ENCODE peak calls at places on chromosomes 6 and 20, in seven cellular contexts. One of them, this sample, is unnamed.
A peak's percentile ranks its signal among the peaks of the same experiment; 100 is the strongest.

GRCh38 chr20:4919047-4919704 is 82.1 kb downstream of the SLC23A2 start:
- DNase-seq in A549: no peak
- DNase-seq in Peyer's patch: no peak
- DNase-seq in spleen: no peak
- DNase-seq in uterus: no peak
- DNase-seq in adrenal gland: peak; percentile 65
- DNase-seq in heart left ventricle: no peak
- DNase-seq in this sample: no peak

GRCh38 chr6:17962436-17963031 is 24.9 kb downstream of the KIF13A start:
- DNase-seq in A549: peak; percentile 16
- DNase-seq in Peyer's patch: no peak
- DNase-seq in spleen: no peak
- DNase-seq in uterus: peak; percentile 81
- DNase-seq in adrenal gland: peak; percentile 64
- DNase-seq in heart left ventricle: peak; percentile 91
- DNase-seq in this sample: no peak

GRCh38 chr6:32568561-32568960 is 21.1 kb downstream of the HLA-DRB1 start:
- DNase-seq in A549: no peak
- DNase-seq in Peyer's patch: no peak
- DNase-seq in spleen: no peak
- DNase-seq in uterus: no peak
- DNase-seq in adrenal gland: no peak
- DNase-seq in heart left ventricle: no peak
- DNase-seq in this sample: no peak

GRCh38 chr20:9072741-9073310 is 3.9 kb downstream of the PLCB4 start:
- DNase-seq in A549: peak; percentile 29
- DNase-seq in Peyer's patch: no peak
- DNase-seq in spleen: no peak
- DNase-seq in uterus: no peak
- DNase-seq in adrenal gland: no peak
- DNase-seq in heart left ventricle: no peak
- DNase-seq in this sample: no peak

GRCh38 chr6:56022678-56023077 is 147.3 kb upstream of the BMP5 start:
- DNase-seq in A549: no peak
- DNase-seq in Peyer's patch: no peak
- DNase-seq in spleen: no peak
- DNase-seq in uterus: no peak
- DNase-seq in adrenal gland: no peak
- DNase-seq in heart left ventricle: no peak
- DNase-seq in this sample: no peak

GRCh38 chr6:14441371-14441781 is 323.8 kb downstream of the CD83 start:
- DNase-seq in A549: no peak
- DNase-seq in Peyer's patch: no peak
- DNase-seq in spleen: no peak
- DNase-seq in uterus: peak; percentile 22
- DNase-seq in adrenal gland: no peak
- DNase-seq in heart left ventricle: peak; percentile 58
- DNase-seq in this sample: no peak

GRCh38 chr6:168157272-168158007 is 78.4 kb upstream of the FRMD1 start:
- DNase-seq in A549: peak; percentile 42
- DNase-seq in Peyer's patch: no peak
- DNase-seq in spleen: no peak
- DNase-seq in uterus: peak; percentile 70
- DNase-seq in adrenal gland: no peak
- DNase-seq in heart left ventricle: no peak
- DNase-seq in this sample: peak; percentile 82

GRCh38 chr6:37051138-37052026 is 45.9 kb downstream of the FGD2 start:
- DNase-seq in A549: peak; percentile 78
- DNase-seq in Peyer's patch: peak; percentile 95
- DNase-seq in spleen: peak; percentile 99
- DNase-seq in uterus: peak; percentile 89
- DNase-seq in adrenal gland: peak; percentile 97
- DNase-seq in heart left ventricle: peak; percentile 91
- DNase-seq in this sample: peak; percentile 78

GRCh38 chr6:28866342-28867077 is 57.3 kb downstream of the TRIM27 start:
- DNase-seq in A549: peak; percentile 86
- DNase-seq in Peyer's patch: peak; percentile 85
- DNase-seq in spleen: peak; percentile 93
- DNase-seq in uterus: peak; percentile 57
- DNase-seq in adrenal gland: peak; percentile 62
- DNase-seq in heart left ventricle: peak; percentile 73
- DNase-seq in this sample: peak; percentile 56

GRCh38 chr6:12324096-12324495 is 33.9 kb downstream of the EDN1 start:
- DNase-seq in A549: peak; percentile 99
- DNase-seq in Peyer's patch: no peak
- DNase-seq in spleen: no peak
- DNase-seq in uterus: no peak
- DNase-seq in adrenal gland: no peak
- DNase-seq in heart left ventricle: no peak
- DNase-seq in this sample: peak; percentile 41

GRCh38 chr6:101626264-101626663 is 232.8 kb downstream of the GRIK2 start:
- DNase-seq in A549: no peak
- DNase-seq in Peyer's patch: no peak
- DNase-seq in spleen: peak; percentile 37
- DNase-seq in uterus: no peak
- DNase-seq in adrenal gland: peak; percentile 57
- DNase-seq in heart left ventricle: no peak
- DNase-seq in this sample: no peak

GRCh38 chr6:41796474-41796873 is 9.0 kb downstream of the TOMM6 start:
- DNase-seq in A549: no peak
- DNase-seq in Peyer's patch: no peak
- DNase-seq in spleen: no peak
- DNase-seq in uterus: no peak
- DNase-seq in adrenal gland: no peak
- DNase-seq in heart left ventricle: no peak
- DNase-seq in this sample: no peak

GRCh38 chr6:13048113-13048512 is 280.2 kb downstream of the TBC1D7 start:
- DNase-seq in A549: no peak
- DNase-seq in Peyer's patch: no peak
- DNase-seq in spleen: no peak
- DNase-seq in uterus: no peak
- DNase-seq in adrenal gland: no peak
- DNase-seq in heart left ventricle: no peak
- DNase-seq in this sample: no peak

GRCh38 chr20:6533828-6534388 is 233.6 kb upstream of the BMP2 start:
- DNase-seq in A549: no peak
- DNase-seq in Peyer's patch: no peak
- DNase-seq in spleen: no peak
- DNase-seq in uterus: no peak
- DNase-seq in adrenal gland: no peak
- DNase-seq in heart left ventricle: no peak
- DNase-seq in this sample: no peak

GRCh38 chr6:132391391-132392291 is 9.6 kb downstream of the MOXD1 start:
- DNase-seq in A549: no peak
- DNase-seq in Peyer's patch: no peak
- DNase-seq in spleen: no peak
- DNase-seq in uterus: peak; percentile 39
- DNase-seq in adrenal gland: peak; percentile 68
- DNase-seq in heart left ventricle: peak; percentile 51
- DNase-seq in this sample: no peak

GRCh38 chr6:16799279-16800193 is 38.3 kb upstream of the ATXN1 start:
- DNase-seq in A549: peak; percentile 39
- DNase-seq in Peyer's patch: no peak
- DNase-seq in spleen: no peak
- DNase-seq in uterus: no peak
- DNase-seq in adrenal gland: no peak
- DNase-seq in heart left ventricle: no peak
- DNase-seq in this sample: no peak

GRCh38 chr6:56690519-56691200 is 48.0 kb upstream of the DST start:
- DNase-seq in A549: no peak
- DNase-seq in Peyer's patch: no peak
- DNase-seq in spleen: no peak
- DNase-seq in uterus: no peak
- DNase-seq in adrenal gland: no peak
- DNase-seq in heart left ventricle: no peak
- DNase-seq in this sample: no peak

DNA sequence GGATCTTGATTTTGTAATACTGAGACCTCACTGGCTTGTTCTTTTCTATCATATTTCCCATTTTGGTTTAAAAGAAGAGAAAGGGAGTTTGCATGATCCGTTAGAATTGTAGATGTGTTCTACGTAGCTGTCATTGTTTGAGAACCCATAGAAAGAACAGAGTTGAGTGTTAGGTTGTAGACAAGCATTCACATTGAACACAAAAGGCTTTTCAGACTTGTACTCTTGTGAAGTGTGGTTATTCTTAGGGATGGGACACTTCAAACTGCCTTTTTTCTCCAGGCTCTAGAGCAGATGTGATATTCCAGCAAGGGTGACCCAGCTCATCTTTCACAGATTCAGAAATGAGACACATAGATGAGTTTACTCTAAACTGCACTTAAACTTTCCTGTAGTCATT is 19.9 kb downstream of the FOXO3 start:
- DNase-seq in A549: no peak
- DNase-seq in Peyer's patch: no peak
- DNase-seq in spleen: no peak
- DNase-seq in uterus: no peak
- DNase-seq in adrenal gland: no peak
- DNase-seq in heart left ventricle: no peak
- DNase-seq in this sample: no peak
- H3K4me3 ChIP-seq in A549: no peak overlapping the region
- H3K4me3 ChIP-seq in Peyer's patch: no peak overlapping the region
- H3K4me3 ChIP-seq in spleen: no peak overlapping the region
- H3K4me3 ChIP-seq in uterus: no peak overlapping the region
- H3K4me3 ChIP-seq in adrenal gland: no peak overlapping the region
- H3K4me3 ChIP-seq in heart left ventricle: no peak overlapping the region
- H3K4me3 ChIP-seq in this sample: no peak overlapping the region

DNA sequence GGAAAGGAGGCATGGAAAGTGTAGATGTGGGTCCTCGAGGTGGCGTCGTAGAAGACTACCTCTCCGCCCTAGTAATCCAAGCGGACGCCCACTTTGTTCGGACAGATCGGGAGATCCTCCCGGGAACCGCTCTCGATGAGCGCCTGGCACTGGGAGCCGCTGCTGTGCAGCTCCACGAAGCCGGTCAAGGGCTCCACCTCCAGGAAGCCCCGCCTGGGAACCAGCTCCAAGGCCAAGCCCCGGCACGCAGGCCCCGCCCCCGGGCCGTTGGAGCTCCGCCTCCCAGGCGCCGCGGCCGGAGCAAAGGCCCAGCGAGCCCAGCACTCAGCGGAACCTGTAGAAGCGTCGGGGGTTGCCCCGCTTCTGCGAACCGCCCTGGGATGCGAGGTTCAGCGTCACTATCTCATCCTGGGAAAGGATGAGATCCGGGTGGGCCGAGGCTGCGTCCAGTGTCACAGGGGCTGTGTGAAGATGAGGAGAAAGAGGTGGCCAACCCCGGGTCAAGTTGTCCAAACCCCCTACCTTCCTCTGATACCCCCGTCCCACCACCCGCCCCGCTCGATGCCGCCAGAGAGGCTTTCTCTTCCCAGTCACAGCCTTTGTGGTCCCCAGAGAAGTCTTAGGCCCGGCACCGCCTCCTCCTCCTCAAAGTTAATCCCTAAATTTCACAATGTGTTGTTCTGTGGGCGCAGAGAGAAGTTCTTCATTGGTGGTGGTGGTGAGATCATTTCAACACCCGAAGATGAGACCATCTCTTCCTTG is 10.8 kb downstream of the TRIM31 start:
- DNase-seq in A549: peak; percentile 81
- DNase-seq in Peyer's patch: peak; percentile 96
- DNase-seq in spleen: peak; percentile 94
- DNase-seq in uterus: peak; percentile 90
- DNase-seq in adrenal gland: peak; percentile 93
- DNase-seq in heart left ventricle: peak; percentile 94
- DNase-seq in this sample: peak; percentile 83
- TF ChIP-seq POLR2A in A549: peak; percentile 86
- TF ChIP-seq POLR2A in Peyer's patch: peak; percentile 88
- TF ChIP-seq POLR2A in spleen: no peak
- TF ChIP-seq POLR2A in uterus: peak; percentile 72
- TF ChIP-seq POLR2A in adrenal gland: peak; percentile 96
- TF ChIP-seq POLR2A in heart left ventricle: no peak
- TF ChIP-seq POLR2A in this sample: no peak

GRCh38 chr6:134910596-134910935 is 39.3 kb downstream of the ALDH8A1 start:
- DNase-seq in A549: no peak
- DNase-seq in Peyer's patch: no peak
- DNase-seq in spleen: no peak
- DNase-seq in uterus: no peak
- DNase-seq in adrenal gland: no peak
- DNase-seq in heart left ventricle: no peak
- DNase-seq in this sample: no peak

GRCh38 chr6:134909701-134910595 is 40.0 kb downstream of the ALDH8A1 start:
- DNase-seq in A549: no peak
- DNase-seq in Peyer's patch: no peak
- DNase-seq in spleen: no peak
- DNase-seq in uterus: no peak
- DNase-seq in adrenal gland: peak; percentile 59
- DNase-seq in heart left ventricle: no peak
- DNase-seq in this sample: no peak

GRCh38 chr6:134903448-134903847 is 46.5 kb downstream of the ALDH8A1 start:
- DNase-seq in A549: no peak
- DNase-seq in Peyer's patch: no peak
- DNase-seq in spleen: no peak
- DNase-seq in uterus: no peak
- DNase-seq in adrenal gland: peak; percentile 70
- DNase-seq in heart left ventricle: no peak
- DNase-seq in this sample: no peak

GRCh38 chr6:134911532-134911931 is 38.4 kb downstream of the ALDH8A1 start:
- DNase-seq in A549: no peak
- DNase-seq in Peyer's patch: no peak
- DNase-seq in spleen: no peak
- DNase-seq in uterus: no peak
- DNase-seq in adrenal gland: no peak
- DNase-seq in heart left ventricle: no peak
- DNase-seq in this sample: no peak

GRCh38 chr6:134908906-134909516 is 40.9 kb downstream of the ALDH8A1 start:
- DNase-seq in A549: peak; percentile 84
- DNase-seq in Peyer's patch: no peak
- DNase-seq in spleen: no peak
- DNase-seq in uterus: peak; percentile 87
- DNase-seq in adrenal gland: peak; percentile 94
- DNase-seq in heart left ventricle: peak; percentile 68
- DNase-seq in this sample: peak; percentile 82
- H3K4me3 ChIP-seq in A549: peak overlapping the region; percentile 21
- H3K4me3 ChIP-seq in Peyer's patch: no peak overlapping the region
- H3K4me3 ChIP-seq in spleen: no peak overlapping the region
- H3K4me3 ChIP-seq in uterus: no peak overlapping the region
- H3K4me3 ChIP-seq in adrenal gland: no peak overlapping the region
- H3K4me3 ChIP-seq in heart left ventricle: no peak overlapping the region
- H3K4me3 ChIP-seq in this sample: no peak overlapping the region

GRCh38 chr6:27254566-27254965 is 7.1 kb downstream of the PRSS16 start:
- DNase-seq in A549: no peak
- DNase-seq in Peyer's patch: no peak
- DNase-seq in spleen: no peak
- DNase-seq in uterus: no peak
- DNase-seq in adrenal gland: no peak
- DNase-seq in heart left ventricle: no peak
- DNase-seq in this sample: no peak

GRCh38 chr6:27250955-27251671 is 3.6 kb downstream of the PRSS16 start:
- DNase-seq in A549: peak; percentile 85
- DNase-seq in Peyer's patch: peak; percentile 95
- DNase-seq in spleen: peak; percentile 86
- DNase-seq in uterus: peak; percentile 30
- DNase-seq in adrenal gland: peak; percentile 72
- DNase-seq in heart left ventricle: peak; percentile 26
- DNase-seq in this sample: peak; percentile 92

GRCh38 chr6:27250277-27250954 is 2.9 kb downstream of the PRSS16 start:
- DNase-seq in A549: no peak
- DNase-seq in Peyer's patch: no peak
- DNase-seq in spleen: no peak
- DNase-seq in uterus: no peak
- DNase-seq in adrenal gland: no peak
- DNase-seq in heart left ventricle: no peak
- DNase-seq in this sample: no peak

GRCh38 chr6:27248783-27249182 is 1.3 kb downstream of the PRSS16 start:
- DNase-seq in A549: no peak
- DNase-seq in Peyer's patch: no peak
- DNase-seq in spleen: no peak
- DNase-seq in uterus: no peak
- DNase-seq in adrenal gland: no peak
- DNase-seq in heart left ventricle: no peak
- DNase-seq in this sample: peak; percentile 72

GRCh38 chr6:27251672-27252251 is 4.3 kb downstream of the PRSS16 start:
- DNase-seq in A549: peak; percentile 92
- DNase-seq in Peyer's patch: peak; percentile 92
- DNase-seq in spleen: peak; percentile 89
- DNase-seq in uterus: peak; percentile 20
- DNase-seq in adrenal gland: peak; percentile 62
- DNase-seq in heart left ventricle: peak; percentile 26
- DNase-seq in this sample: peak; percentile 38
- TF ChIP-seq POLR2A in A549: peak; percentile 49
- TF ChIP-seq POLR2A in Peyer's patch: peak; percentile 88
- TF ChIP-seq POLR2A in spleen: no peak
- TF ChIP-seq POLR2A in uterus: no peak
- TF ChIP-seq POLR2A in adrenal gland: no peak
- TF ChIP-seq POLR2A in heart left ventricle: no peak
- TF ChIP-seq POLR2A in this sample: no peak